ENCODE peak calls at places on chromosomes 6 and 20, in five cellular contexts. N is ovary, U is K562, W is A549, E is HepG2. I is an unnamed sample.

GRCh38 chr6:106163446-106163965 is 77.4 kb downstream of the PRDM1 start:
- DNase-seq in N (no peak), U (no peak), W (no peak), E (no peak), I (no peak)

GRCh38 chr20:17664025-17664638 is 17.9 kb downstream of the RRBP1 start:
- DNase-seq in E (no peak), W (no peak), U (no peak), N (no peak), I (no peak)

GRCh38 chr6:40286721-40287120 is 300.4 kb downstream of the LRFN2 start:
- DNase-seq in W (no peak), E (no peak), U (no peak), N (no peak), I (no peak)

GRCh38 chr6:41636803-41637178 is 1.5 kb upstream of the MDFI start:
- DNase-seq in U (no peak), W (no peak), E (no peak), N (no peak), I (no peak)

GRCh38 chr6:47042238-47042843 is at the start of gene ADGRF1:
- DNase-seq in W (no peak), N (no peak), E (no peak), U (no peak), I (peak)

GRCh38 chr6:134574491-134574890 is 256.6 kb upstream of the SGK1 start:
- DNase-seq in W (no peak), U (no peak), N (no peak), E (no peak), I (no peak)

GRCh38 chr6:143962644-143962929 is 45.5 kb downstream of the PLAGL1 start:
- DNase-seq in N (no peak), W (no peak), U (no peak), E (no peak), I (no peak)

GRCh38 chr6:90403489-90404381 is 107.1 kb upstream of the BACH2 start:
- DNase-seq in W (no peak), U (peak), N (peak), E (peak), I (no peak)

GRCh38 chr6:114194362-114195343 is 148.2 kb downstream of the HS3ST5 start:
- DNase-seq in U (no peak), N (no peak), E (no peak), W (no peak), I (no peak)

GRCh38 chr20:44901972-44902371 is 7.9 kb upstream of the PABPC1L start:
- DNase-seq in U (no peak), E (no peak), W (no peak), N (no peak), I (no peak)

GRCh38 chr6:11876934-11877433 is 98.4 kb upstream of the ADTRP start:
- DNase-seq in N (no peak), W (no peak), E (no peak), U (no peak), I (no peak)

GRCh38 chr6:111625511-111626331 is 20.0 kb upstream of the TRAF3IP2 start:
- DNase-seq in N (no peak), U (no peak), W (no peak), E (no peak), I (no peak)

GRCh38 chr6:83371428-83371827 is 59.4 kb downstream of the ME1 start:
- DNase-seq in W (no peak), E (no peak), U (no peak), N (no peak), I (no peak)

GRCh38 chr6:158431560-158431959 is 119.3 kb downstream of the TULP4 start:
- DNase-seq in E (no peak), N (no peak), U (no peak), W (no peak), I (peak)

GRCh38 chr6:144797881-144798589 is 512.9 kb downstream of the UTRN start:
- DNase-seq in E (no peak), U (no peak), W (peak), N (no peak), I (no peak)

GRCh38 chr6:153424719-153425400 is 293.8 kb upstream of the RGS17 start:
- DNase-seq in N (no peak), U (no peak), E (no peak), W (no peak), I (no peak)

GRCh38 chr6:7463785-7464184 is 74.2 kb downstream of the RIOK1 start:
- DNase-seq in N (no peak), W (peak), U (no peak), E (peak), I (no peak)

GRCh38 chr6:10230533-10230932 is 184.3 kb downstream of the TFAP2A start:
- DNase-seq in E (no peak), U (no peak), N (no peak), W (no peak), I (no peak)

GRCh38 chr6:31906122-31906521 is 4.2 kb upstream of the ZBTB12 start:
- DNase-seq in N (no peak), W (no peak), U (no peak), E (no peak), I (no peak)

GRCh38 chr6:137102851-137103492 is 58.2 kb upstream of the IL20RA start:
- DNase-seq in N (no peak), E (no peak), W (no peak), U (no peak), I (no peak)

GRCh38 chr6:52376763-52377162 is 14.8 kb downstream of the PAQR8 start:
- DNase-seq in U (no peak), N (no peak), W (no peak), E (peak), I (no peak)

GRCh38 chr20:34861386-34862084 is 11.1 kb downstream of the GGT7 start:
- DNase-seq in N (no peak), W (no peak), U (peak), E (no peak), I (no peak)

GRCh38 chr20:15922556-15922955 is 650.7 kb downstream of the KIF16B start:
- DNase-seq in W (no peak), U (no peak), N (no peak), E (no peak), I (peak)

GRCh38 chr6:15987569-15987968 is 141.3 kb upstream of the MYLIP start:
- DNase-seq in U (peak), N (no peak), E (no peak), W (no peak), I (no peak)

GRCh38 chr6:91711518-91711917 is 1124.6 kb upstream of the MAP3K7 start:
- DNase-seq in E (no peak), W (no peak), U (no peak), N (no peak), I (no peak)

GRCh38 chr6:151330130-151330715 is 61.1 kb downstream of the ZBTB2 start:
- DNase-seq in N (no peak), U (no peak), E (no peak), W (no peak), I (no peak)

GRCh38 chr6:17883665-17884500 is 103.6 kb downstream of the KIF13A start:
- DNase-seq in U (no peak), W (no peak), N (no peak), E (peak), I (no peak)

GRCh38 chr6:158438201-158438600 is 121.7 kb upstream of the TMEM181 start:
- DNase-seq in E (no peak), W (no peak), U (no peak), N (no peak), I (peak)

GRCh38 chr6:134413241-134413643 is 95.3 kb upstream of the SGK1 start:
- DNase-seq in N (no peak), W (no peak), E (no peak), U (no peak), I (no peak)

DNA sequence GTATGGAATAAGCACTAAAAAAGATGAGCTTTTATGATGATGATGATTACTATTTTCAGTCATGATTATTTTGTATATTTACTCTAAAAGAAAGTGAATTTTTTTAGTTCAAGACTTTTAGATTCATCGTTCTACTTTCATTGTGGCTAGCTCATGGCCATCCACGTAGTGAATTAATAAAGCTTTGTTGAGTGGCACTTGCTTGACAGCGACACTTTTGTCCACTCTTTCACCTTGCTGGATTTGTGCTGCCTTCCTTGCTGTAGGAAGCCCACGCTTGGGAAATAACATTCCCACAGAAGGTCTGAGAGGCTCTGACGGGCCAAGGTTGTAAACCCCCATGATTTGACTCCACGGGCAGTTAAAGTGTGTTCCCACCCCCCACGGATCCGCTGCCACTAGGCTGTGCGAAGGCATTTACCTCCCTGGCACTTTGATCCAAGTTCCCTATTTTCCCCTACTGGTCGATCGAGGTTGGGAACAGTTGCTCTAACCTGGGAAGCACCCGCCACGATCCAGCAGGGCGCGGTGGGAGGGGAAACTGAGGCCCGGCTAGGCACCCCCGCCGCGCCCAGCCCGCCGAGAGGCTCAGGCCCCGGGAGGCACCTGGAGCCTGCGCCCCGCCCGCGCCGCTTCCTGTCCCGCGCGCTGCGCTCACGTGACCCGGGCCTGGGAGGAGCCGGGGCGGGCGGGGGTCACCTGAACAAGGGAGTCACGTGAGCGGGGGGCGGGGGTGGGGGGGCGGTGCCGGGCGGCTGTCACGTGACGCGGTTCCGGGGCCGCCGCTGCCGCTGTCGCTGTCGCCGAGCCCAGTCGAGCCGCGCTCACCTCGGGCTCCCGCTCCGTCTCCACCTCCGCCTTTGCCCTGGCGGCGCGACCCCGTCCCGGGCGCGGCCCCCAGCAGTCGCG is at the start of gene IGF2R:
- DNase-seq in W (peak), N (peak), U (peak), E (peak), I (peak)
- TF ChIP-seq POLR2A in W (peak), N (peak), U (peak), E (peak), I (peak)

GRCh38 chr20:37524859-37525708 is 2.6 kb downstream of the BLCAP start:
- DNase-seq in W (no peak), N (no peak), E (no peak), U (no peak), I (no peak)

GRCh38 chr20:37526839-37527637 is 638 bp downstream of the BLCAP start:
- DNase-seq in N (no peak), E (no peak), W (peak), U (no peak), I (no peak)

GRCh38 chr20:37525810-37526209 is 1.9 kb downstream of the BLCAP start:
- DNase-seq in W (no peak), E (no peak), N (no peak), U (no peak), I (no peak)

GRCh38 chr20:37527638-37528441 is at the start of gene BLCAP:
- DNase-seq in E (peak), U (peak), W (peak), N (peak), I (peak)

GRCh38 chr20:37526238-37526838 is 1.3 kb downstream of the BLCAP start:
- DNase-seq in U (peak), E (peak), N (no peak), W (no peak), I (no peak)
- TF ChIP-seq EP300 in U (peak), E (peak), N (no peak), W (no peak), I (no peak)

DNA sequence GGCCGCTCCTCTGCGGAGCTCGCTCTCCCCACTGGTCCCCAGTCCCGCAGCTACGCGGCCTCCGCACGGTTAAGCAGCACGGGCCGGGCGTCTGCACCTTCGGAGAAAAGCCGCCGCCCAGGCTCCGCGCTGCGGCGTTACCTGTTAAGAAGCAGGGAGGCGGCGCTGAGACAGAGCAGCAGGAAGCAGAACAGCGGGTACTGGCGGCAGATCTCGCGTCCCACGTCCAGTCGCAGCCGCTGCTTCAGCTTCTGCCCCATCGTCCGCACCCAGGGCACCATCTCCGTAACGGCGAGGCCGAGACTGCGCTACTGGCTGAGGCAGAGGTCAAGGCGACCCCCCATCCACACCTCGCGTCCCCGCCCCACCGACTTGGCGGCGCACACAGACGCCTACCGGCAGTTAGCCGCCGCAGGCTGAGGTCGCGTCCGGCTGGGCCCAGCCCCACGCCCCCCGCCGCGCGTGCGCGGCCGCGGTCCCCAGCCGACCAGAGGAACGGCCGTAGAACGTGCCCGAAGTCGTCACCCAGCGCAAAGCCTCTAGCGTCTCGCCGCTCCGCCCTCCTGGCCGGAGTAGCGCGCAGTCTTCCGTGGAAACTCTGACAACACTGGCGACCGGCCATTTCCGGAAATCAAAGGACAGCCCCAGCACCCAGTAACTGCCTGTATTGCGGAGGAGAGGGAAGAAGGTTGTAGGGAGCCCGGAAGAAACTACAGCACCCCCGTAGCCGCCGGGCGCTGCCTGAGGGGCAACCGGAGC is at the start of gene SNX14:
- DNase-seq in U (peak), E (peak), N (peak), W (peak), I (peak)
- TF ChIP-seq POLR2A in U (peak), E (no peak), N (peak), W (peak), I (peak)

GRCh38 chr6:142848156-142848555 is 96.8 kb downstream of the HIVEP2 start:
- DNase-seq in N (no peak), E (no peak), W (no peak), U (no peak), I (no peak)
- TF ChIP-seq EP300 in N (no peak), E (no peak), W (no peak), U (no peak), I (no peak)

DNA sequence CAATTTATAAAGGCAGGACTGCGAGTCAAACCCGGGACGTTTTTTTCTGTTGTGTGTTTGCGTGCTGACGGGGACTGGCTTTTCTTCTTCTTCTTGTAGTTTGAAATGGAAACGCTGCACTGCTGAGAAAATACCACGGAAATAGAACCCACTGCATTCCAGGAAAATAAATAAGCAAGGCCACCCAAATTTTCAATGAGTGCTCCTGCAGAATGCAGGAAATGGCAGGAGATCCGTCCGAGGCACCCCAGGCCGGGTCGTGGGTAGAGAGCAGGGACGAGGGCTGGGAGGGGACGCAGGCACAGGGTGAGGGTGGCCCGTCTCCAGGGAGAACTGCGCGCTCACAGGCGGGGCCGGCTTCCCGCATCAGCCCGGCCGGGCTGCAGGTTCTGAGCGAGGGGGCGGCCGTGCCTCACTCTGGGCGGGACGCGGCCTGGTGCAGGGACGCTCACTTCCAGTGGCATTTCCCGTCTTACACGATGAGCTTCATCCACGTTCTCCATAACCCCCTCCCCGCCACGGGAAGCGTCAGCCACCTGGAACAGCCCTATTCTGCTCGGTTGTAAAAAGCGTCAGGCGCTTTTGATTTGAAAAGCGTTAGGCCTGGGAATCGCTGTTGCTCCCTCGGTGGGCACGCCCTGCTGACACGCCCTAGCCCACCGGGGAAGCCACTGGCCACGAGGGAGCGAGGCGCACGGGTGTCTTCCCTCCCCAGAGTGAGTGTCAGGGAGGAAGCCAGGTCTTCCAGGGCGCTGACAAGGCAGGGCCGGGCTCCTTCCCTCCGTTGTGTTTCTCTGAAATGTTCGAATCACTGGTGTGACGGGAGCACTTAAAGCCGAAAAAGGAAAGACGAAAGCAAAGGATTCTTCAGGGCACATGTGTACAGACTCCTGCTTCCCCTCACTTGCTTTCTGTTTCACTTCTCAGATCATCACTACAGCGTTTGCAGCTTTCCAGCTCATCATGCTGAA is 17.9 kb upstream of the EXOC2 start:
- DNase-seq in N (peak), E (no peak), U (peak), W (peak), I (no peak)
- TF ChIP-seq POLR2A in N (peak), E (no peak), U (no peak), W (peak), I (no peak)

DNA sequence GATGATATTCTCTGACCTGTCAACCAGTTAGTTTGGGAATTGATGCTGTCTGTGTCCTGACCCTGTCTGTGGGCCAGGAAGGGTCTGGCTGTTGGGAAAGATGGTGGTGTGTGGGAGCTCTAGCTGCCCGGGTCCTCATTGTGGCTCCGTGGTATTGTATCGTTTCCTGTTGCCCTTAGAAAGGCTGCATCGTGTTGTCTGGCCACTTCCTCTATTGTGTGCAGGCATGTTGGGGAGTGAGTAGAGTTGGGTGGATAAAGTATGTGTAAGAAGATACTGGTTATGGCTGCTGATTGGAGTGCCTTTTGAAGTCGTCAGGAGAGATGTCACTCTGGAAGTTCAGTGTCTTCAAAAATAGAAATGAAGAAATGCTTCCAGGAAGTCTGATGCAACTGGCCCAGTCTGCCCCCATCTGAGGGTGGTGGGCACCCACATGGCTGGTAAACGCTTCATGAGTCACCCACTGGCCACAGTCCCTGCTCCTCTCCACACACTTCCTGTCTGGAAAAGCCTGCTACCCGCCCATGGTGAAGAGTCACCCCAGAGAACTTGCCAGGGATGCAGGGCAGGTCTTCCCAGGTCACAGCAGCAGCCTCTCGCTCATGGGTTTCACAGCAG is 27.9 kb downstream of the PPARD start:
- DNase-seq in U (peak), E (peak), W (peak), N (no peak), I (peak)
- TF ChIP-seq EP300 in U (peak), E (peak), W (peak), N (no peak), I (peak)

GRCh38 chr20:63740070-63740500 is 509 bp downstream of the SLC2A4RG start:
- DNase-seq in E (no peak), N (peak), U (peak), W (no peak), I (no peak)

GRCh38 chr20:63741676-63742380 is 2.3 kb downstream of the SLC2A4RG start:
- DNase-seq in U (peak), N (no peak), E (no peak), W (no peak), I (no peak)

GRCh38 chr20:63739129-63740069 is at the start of gene SLC2A4RG:
- DNase-seq in W (peak), U (peak), E (peak), N (peak), I (no peak)

GRCh38 chr20:63741354-63741675 is 1.7 kb downstream of the SLC2A4RG start:
- DNase-seq in W (no peak), N (no peak), E (no peak), U (peak), I (no peak)

GRCh38 chr20:63740501-63741353 is 1.2 kb downstream of the SLC2A4RG start:
- DNase-seq in W (peak), U (peak), E (peak), N (peak), I (peak)
- TF ChIP-seq POLR2A in W (peak), U (peak), E (peak), N (peak), I (no peak)

DNA sequence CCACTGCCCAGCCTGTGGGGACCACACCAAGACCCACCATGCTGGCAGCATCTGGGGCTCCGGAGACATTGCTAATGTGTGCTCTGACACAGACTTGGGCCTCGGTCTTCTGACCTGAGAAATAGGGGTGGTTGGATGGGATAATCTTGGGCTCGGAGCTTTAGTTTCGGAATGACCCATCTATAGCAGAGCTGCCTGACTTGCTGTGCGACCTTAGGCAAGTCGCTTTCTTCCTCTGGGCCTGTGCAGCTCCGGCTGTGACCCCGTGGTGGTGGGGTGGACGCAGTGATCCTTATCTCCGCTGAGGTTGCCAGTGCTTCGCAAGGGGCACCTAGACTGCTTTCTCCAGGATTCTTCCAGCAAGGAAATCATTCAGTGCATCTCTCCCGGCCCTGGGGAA is 43.7 kb downstream of the CEBPB start:
- DNase-seq in N (no peak), E (no peak), W (no peak), U (no peak), I (no peak)
- TF ChIP-seq EP300 in N (no peak), E (no peak), W (no peak), U (no peak), I (no peak)

GRCh38 chr6:13272131-13273046 is 55.9 kb downstream of the TBC1D7 start:
- DNase-seq in E (no peak), U (peak), N (no peak), W (no peak), I (no peak)
- TF ChIP-seq POLR2A in E (no peak), U (peak), N (no peak), W (no peak), I (no peak)